ENCODE peak calls at places on chromosomes 13 and 19, in four cellular contexts. One of them, this sample, is unnamed.
A peak's percentile ranks its signal among the peaks of the same experiment; 100 is the strongest.

GRCh38 chr13:30022796-30023195 is 172.4 kb upstream of the UBL3 start:
- DNase-seq in sciatic nerve: no peak
- DNase-seq in choroid plexus epithelial cell: no peak
- DNase-seq in GM23338: no peak
- DNase-seq in this sample: no peak

GRCh38 chr13:28043224-28043623 is 54.7 kb upstream of the URAD start:
- DNase-seq in sciatic nerve: no peak
- DNase-seq in choroid plexus epithelial cell: no peak
- DNase-seq in GM23338: no peak
- DNase-seq in this sample: no peak

GRCh38 chr13:27534108-27534975 is 84.0 kb upstream of the MTIF3 start:
- DNase-seq in sciatic nerve: no peak
- DNase-seq in choroid plexus epithelial cell: no peak
- DNase-seq in GM23338: no peak
- DNase-seq in this sample: no peak

GRCh38 chr19:12773571-12773970 is 1.8 kb downstream of the HOOK2 start:
- DNase-seq in sciatic nerve: no peak
- DNase-seq in choroid plexus epithelial cell: peak; percentile 52
- DNase-seq in GM23338: no peak
- DNase-seq in this sample: no peak

GRCh38 chr13:76792680-76793334 is 93.4 kb downstream of the KCTD12 start:
- DNase-seq in sciatic nerve: peak; percentile 64
- DNase-seq in choroid plexus epithelial cell: peak; percentile 87
- DNase-seq in GM23338: no peak
- DNase-seq in this sample: no peak

GRCh38 chr19:23440207-23440606 is 44.9 kb upstream of the ZNF91 start:
- DNase-seq in sciatic nerve: no peak
- DNase-seq in choroid plexus epithelial cell: no peak
- DNase-seq in GM23338: peak; percentile 74
- DNase-seq in this sample: no peak

GRCh38 chr13:109844396-109844795 is 58.0 kb upstream of the IRS2 start:
- DNase-seq in sciatic nerve: no peak
- DNase-seq in choroid plexus epithelial cell: peak; percentile 56
- DNase-seq in GM23338: peak; percentile 10
- DNase-seq in this sample: no peak

GRCh38 chr13:49625392-49626137 is 2.7 kb upstream of the ARL11 start:
- DNase-seq in sciatic nerve: peak; percentile 68
- DNase-seq in choroid plexus epithelial cell: peak; percentile 30
- DNase-seq in GM23338: no peak
- DNase-seq in this sample: no peak

GRCh38 chr13:42367836-42368235 is 95.9 kb downstream of the AKAP11 start:
- DNase-seq in sciatic nerve: no peak
- DNase-seq in choroid plexus epithelial cell: peak; percentile 38
- DNase-seq in GM23338: no peak
- DNase-seq in this sample: no peak

GRCh38 chr19:33290956-33291622 is 11.2 kb downstream of the CEBPA start:
- DNase-seq in sciatic nerve: no peak
- DNase-seq in choroid plexus epithelial cell: no peak
- DNase-seq in GM23338: no peak
- DNase-seq in this sample: no peak

GRCh38 chr13:90414691-90415596 is 932.5 kb upstream of the MIR17HG start:
- DNase-seq in sciatic nerve: no peak
- DNase-seq in choroid plexus epithelial cell: peak; percentile 89
- DNase-seq in GM23338: peak; percentile 19
- DNase-seq in this sample: no peak

GRCh38 chr13:30499338-30499737 is 33.6 kb upstream of the HMGB1 start:
- DNase-seq in sciatic nerve: no peak
- DNase-seq in choroid plexus epithelial cell: no peak
- DNase-seq in GM23338: no peak
- DNase-seq in this sample: no peak

GRCh38 chr19:45569619-45570421 is 14.8 kb downstream of the OPA3 start:
- DNase-seq in sciatic nerve: no peak
- DNase-seq in choroid plexus epithelial cell: peak; percentile 57
- DNase-seq in GM23338: peak; percentile 88
- DNase-seq in this sample: peak; percentile 47

GRCh38 chr19:50793558-50794065 is 3.4 kb downstream of the ACP4 start:
- DNase-seq in sciatic nerve: no peak
- DNase-seq in choroid plexus epithelial cell: no peak
- DNase-seq in GM23338: no peak
- DNase-seq in this sample: no peak

GRCh38 chr13:110980921-110981320 is 66.1 kb upstream of the ANKRD10 start:
- DNase-seq in sciatic nerve: no peak
- DNase-seq in choroid plexus epithelial cell: no peak
- DNase-seq in GM23338: no peak
- DNase-seq in this sample: no peak

GRCh38 chr13:79349011-79349410 is 57.0 kb downstream of the RBM26 start:
- DNase-seq in sciatic nerve: no peak
- DNase-seq in choroid plexus epithelial cell: no peak
- DNase-seq in GM23338: no peak
- DNase-seq in this sample: no peak

GRCh38 chr19:40599331-40600085 is 1.7 kb upstream of the LTBP4 start:
- DNase-seq in sciatic nerve: no peak
- DNase-seq in choroid plexus epithelial cell: no peak
- DNase-seq in GM23338: peak; percentile 51
- DNase-seq in this sample: no peak

GRCh38 chr13:44249439-44249838 is 124.2 kb upstream of the SERP2 start:
- DNase-seq in sciatic nerve: peak; percentile 76
- DNase-seq in choroid plexus epithelial cell: peak; percentile 87
- DNase-seq in GM23338: no peak
- DNase-seq in this sample: no peak

GRCh38 chr19:29526730-29527499 is 1.1 kb downstream of the VSTM2B start:
- DNase-seq in sciatic nerve: no peak
- DNase-seq in choroid plexus epithelial cell: no peak
- DNase-seq in GM23338: peak; percentile 57
- DNase-seq in this sample: no peak

GRCh38 chr13:92362717-92363116 is 863.9 kb upstream of the GPC6 start:
- DNase-seq in sciatic nerve: no peak
- DNase-seq in choroid plexus epithelial cell: peak; percentile 50
- DNase-seq in GM23338: no peak
- DNase-seq in this sample: no peak

GRCh38 chr13:100506154-100506553 is 82.4 kb downstream of the GGACT start:
- DNase-seq in sciatic nerve: no peak
- DNase-seq in choroid plexus epithelial cell: no peak
- DNase-seq in GM23338: no peak
- DNase-seq in this sample: no peak

GRCh38 chr19:48858984-48859710 is 9.3 kb downstream of the PLEKHA4 start:
- DNase-seq in sciatic nerve: no peak
- DNase-seq in choroid plexus epithelial cell: no peak
- DNase-seq in GM23338: peak; percentile 87
- DNase-seq in this sample: peak; percentile 66

GRCh38 chr19:7927605-7928333 is 1.8 kb upstream of the CTXN1 start:
- DNase-seq in sciatic nerve: peak; percentile 66
- DNase-seq in choroid plexus epithelial cell: no peak
- DNase-seq in GM23338: no peak
- DNase-seq in this sample: no peak

GRCh38 chr19:2215281-2215751 is 20.8 kb downstream of the PLEKHJ1 start:
- DNase-seq in sciatic nerve: no peak
- DNase-seq in choroid plexus epithelial cell: peak; percentile 35
- DNase-seq in GM23338: peak; percentile 47
- DNase-seq in this sample: no peak

GRCh38 chr13:37869756-37870488 is at the start of gene TRPC4:
- DNase-seq in sciatic nerve: no peak
- DNase-seq in choroid plexus epithelial cell: peak; percentile 89
- DNase-seq in GM23338: peak; percentile 84
- DNase-seq in this sample: no peak

GRCh38 chr19:3360494-3361383 is 5.6 kb upstream of the NFIC start:
- DNase-seq in sciatic nerve: peak; percentile 87
- DNase-seq in choroid plexus epithelial cell: no peak
- DNase-seq in GM23338: peak; percentile 57
- DNase-seq in this sample: peak; percentile 80

GRCh38 chr19:6668696-6669095 is 1.3 kb downstream of the TNFSF14 start:
- DNase-seq in sciatic nerve: no peak
- DNase-seq in choroid plexus epithelial cell: no peak
- DNase-seq in GM23338: no peak
- DNase-seq in this sample: no peak

GRCh38 chr13:62336507-62336906 is 920.9 kb upstream of the PCDH20 start:
- DNase-seq in sciatic nerve: no peak
- DNase-seq in choroid plexus epithelial cell: no peak
- DNase-seq in GM23338: no peak
- DNase-seq in this sample: no peak

GRCh38 chr19:52214241-52214640 is 24.4 kb downstream of the PPP2R1A start:
- DNase-seq in sciatic nerve: no peak
- DNase-seq in choroid plexus epithelial cell: no peak
- DNase-seq in GM23338: no peak
- DNase-seq in this sample: no peak

GRCh38 chr19:43534811-43535761 is 2.1 kb downstream of the ZNF575 start:
- DNase-seq in sciatic nerve: peak; percentile 86
- DNase-seq in choroid plexus epithelial cell: peak; percentile 75
- DNase-seq in GM23338: peak; percentile 95
- DNase-seq in this sample: peak; percentile 26

GRCh38 chr13:21901326-21901725 is 230.5 kb downstream of the FGF9 start:
- DNase-seq in sciatic nerve: no peak
- DNase-seq in choroid plexus epithelial cell: no peak
- DNase-seq in GM23338: no peak
- DNase-seq in this sample: no peak

GRCh38 chr19:46999878-47000277 is 19.8 kb upstream of the NPAS1 start:
- DNase-seq in sciatic nerve: no peak
- DNase-seq in choroid plexus epithelial cell: no peak
- DNase-seq in GM23338: no peak
- DNase-seq in this sample: no peak

GRCh38 chr19:48154003-48154402 is 16.1 kb downstream of the LIG1 start:
- DNase-seq in sciatic nerve: no peak
- DNase-seq in choroid plexus epithelial cell: peak; percentile 25
- DNase-seq in GM23338: no peak
- DNase-seq in this sample: no peak

GRCh38 chr13:87129602-87130300 is 541.4 kb upstream of the SLITRK5 start:
- DNase-seq in sciatic nerve: no peak
- DNase-seq in choroid plexus epithelial cell: peak; percentile 78
- DNase-seq in GM23338: no peak
- DNase-seq in this sample: no peak

GRCh38 chr13:50588736-50589135 is 254.8 kb downstream of the DLEU7 start:
- DNase-seq in sciatic nerve: no peak
- DNase-seq in choroid plexus epithelial cell: no peak
- DNase-seq in GM23338: no peak
- DNase-seq in this sample: no peak

GRCh38 chr13:74287672-74288169 is 153.5 kb upstream of the KLF12 start:
- DNase-seq in sciatic nerve: peak; percentile 88
- DNase-seq in choroid plexus epithelial cell: peak; percentile 85
- DNase-seq in GM23338: peak; percentile 90
- DNase-seq in this sample: peak; percentile 32

This sample was measured in activated B cell treated with CpG ODN at 0.5 μM for 24 hours.